ENCODE peak calls at places on chromosomes 13 and 19, in five cellular contexts. Z, J, Q, H and L are unnamed samples.

GRCh38 chr19:55254625-55254977 is 4.2 kb downstream of the PPP6R1 start:
- DNase-seq in Z (no peak), J (peak; percentile 31), Q (no peak), H (no peak), L (no peak)

GRCh38 chr13:39956036-39956435 is 300.6 kb downstream of the COG6 start:
- DNase-seq in Z (no peak), J (peak; percentile 33), Q (no peak), H (no peak), L (peak; percentile 28)

GRCh38 chr19:18173572-18174294 is at the start of gene IFI30:
- DNase-seq in Z (peak; percentile 88), J (peak; percentile 90), Q (no peak), H (no peak), L (peak; percentile 89)

GRCh38 chr19:13173129-13173737 is 23.0 kb downstream of the IER2 start:
- DNase-seq in Z (no peak), J (no peak), Q (no peak), H (no peak), L (no peak)

GRCh38 chr19:5355076-5355475 is 14.5 kb upstream of the PTPRS start:
- DNase-seq in Z (no peak), J (no peak), Q (no peak), H (no peak), L (no peak)

GRCh38 chr19:41705393-41706174 is 2.8 kb upstream of the CEACAM5 start:
- DNase-seq in Z (peak; percentile 55), J (peak; percentile 13), Q (peak; percentile 4), H (no peak), L (peak; percentile 40)

GRCh38 chr13:45047394-45048328 is 58.3 kb downstream of the GPALPP1 start:
- DNase-seq in Z (peak; percentile 84), J (peak; percentile 77), Q (peak; percentile 75), H (peak; percentile 86), L (peak; percentile 82)

GRCh38 chr13:65417953-65418352 is 1812.2 kb downstream of the PCDH9 start:
- DNase-seq in Z (no peak), J (no peak), Q (peak; percentile 0), H (no peak), L (no peak)

GRCh38 chr19:11496391-11497163 is 9.1 kb downstream of the ZNF653 start:
- DNase-seq in Z (peak; percentile 76), J (peak; percentile 77), Q (peak; percentile 73), H (peak; percentile 81), L (peak; percentile 77)

GRCh38 chr13:110850840-110851239 is 64.0 kb downstream of the ANKRD10 start:
- DNase-seq in Z (no peak), J (no peak), Q (no peak), H (no peak), L (no peak)

GRCh38 chr13:27379694-27380596 is 44.5 kb upstream of the GTF3A start:
- DNase-seq in Z (peak; percentile 88), J (peak; percentile 55), Q (peak; percentile 18), H (peak; percentile 59), L (peak; percentile 63)

GRCh38 chr13:28455580-28456194 is 39.2 kb downstream of the FLT1 start:
- DNase-seq in Z (no peak), J (no peak), Q (no peak), H (peak; percentile 23), L (no peak)

GRCh38 chr13:65342938-65343337 is 1887.2 kb downstream of the PCDH9 start:
- DNase-seq in Z (no peak), J (no peak), Q (peak; percentile 7), H (no peak), L (no peak)

GRCh38 chr19:10112037-10112751 is 701 bp downstream of the P2RY11 start:
- DNase-seq in Z (peak; percentile 14), J (no peak), Q (no peak), H (peak; percentile 37), L (no peak)

GRCh38 chr19:18224525-18225354 is 1.5 kb downstream of the PDE4C start:
- DNase-seq in Z (peak; percentile 98), J (peak; percentile 93), Q (peak; percentile 97), H (peak; percentile 98), L (peak; percentile 97)

GRCh38 chr13:111183959-111184684 is 69.0 kb downstream of the ARHGEF7 start:
- DNase-seq in Z (no peak), J (peak; percentile 53), Q (peak; percentile 20), H (no peak), L (no peak)

GRCh38 chr19:58568731-58569130 is 4.4 kb downstream of the MZF1 start:
- DNase-seq in Z (peak; percentile 4), J (no peak), Q (no peak), H (no peak), L (no peak)

GRCh38 chr19:19106061-19106551 is 32.2 kb downstream of the TMEM161A start:
- DNase-seq in Z (no peak), J (no peak), Q (no peak), H (no peak), L (no peak)

GRCh38 chr19:35248310-35249145 is at the start of gene LSR:
- DNase-seq in Z (peak; percentile 94), J (peak; percentile 99), Q (no peak), H (no peak), L (peak; percentile 97)

GRCh38 chr19:16160943-16161560 is 12.3 kb downstream of the CIB3 start:
- DNase-seq in Z (peak; percentile 47), J (no peak), Q (peak; percentile 82), H (peak; percentile 30), L (no peak)

GRCh38 chr13:101706651-101707050 is 254.2 kb downstream of the ITGBL1 start:
- DNase-seq in Z (peak; percentile 8), J (no peak), Q (peak; percentile 80), H (peak; percentile 99), L (no peak)

GRCh38 chr13:40564342-40564997 is 102.0 kb downstream of the FOXO1 start:
- DNase-seq in Z (no peak), J (peak; percentile 49), Q (no peak), H (no peak), L (peak; percentile 46)

GRCh38 chr13:103663996-103664395 is 597.8 kb upstream of the SLC10A2 start:
- DNase-seq in Z (no peak), J (no peak), Q (no peak), H (no peak), L (no peak)

GRCh38 chr13:114068723-114069322 is 63.6 kb downstream of the RASA3 start:
- DNase-seq in Z (peak; percentile 14), J (no peak), Q (peak; percentile 64), H (peak; percentile 90), L (no peak)

GRCh38 chr19:10919352-10920287 is 8.8 kb downstream of the YIPF2 start:
- DNase-seq in Z (no peak), J (no peak), Q (no peak), H (no peak), L (no peak)

GRCh38 chr13:23621316-23621645 is 51.1 kb downstream of the TNFRSF19 start:
- DNase-seq in Z (no peak), J (no peak), Q (peak; percentile 95), H (peak; percentile 80), L (no peak)

GRCh38 chr13:99033814-99034213 is 56.0 kb upstream of the DOCK9 start:
- DNase-seq in Z (no peak), J (peak; percentile 37), Q (no peak), H (peak; percentile 36), L (no peak)

GRCh38 chr13:112606125-112607001 is 18.4 kb upstream of the TUBGCP3 start:
- DNase-seq in Z (peak; percentile 95), J (peak; percentile 74), Q (peak; percentile 80), H (peak; percentile 83), L (peak; percentile 95)

GRCh38 chr19:58581227-58582141 is 8.3 kb upstream of the MZF1 start:
- DNase-seq in Z (peak; percentile 84), J (peak; percentile 34), Q (peak; percentile 70), H (peak; percentile 92), L (peak; percentile 90)

DNA sequence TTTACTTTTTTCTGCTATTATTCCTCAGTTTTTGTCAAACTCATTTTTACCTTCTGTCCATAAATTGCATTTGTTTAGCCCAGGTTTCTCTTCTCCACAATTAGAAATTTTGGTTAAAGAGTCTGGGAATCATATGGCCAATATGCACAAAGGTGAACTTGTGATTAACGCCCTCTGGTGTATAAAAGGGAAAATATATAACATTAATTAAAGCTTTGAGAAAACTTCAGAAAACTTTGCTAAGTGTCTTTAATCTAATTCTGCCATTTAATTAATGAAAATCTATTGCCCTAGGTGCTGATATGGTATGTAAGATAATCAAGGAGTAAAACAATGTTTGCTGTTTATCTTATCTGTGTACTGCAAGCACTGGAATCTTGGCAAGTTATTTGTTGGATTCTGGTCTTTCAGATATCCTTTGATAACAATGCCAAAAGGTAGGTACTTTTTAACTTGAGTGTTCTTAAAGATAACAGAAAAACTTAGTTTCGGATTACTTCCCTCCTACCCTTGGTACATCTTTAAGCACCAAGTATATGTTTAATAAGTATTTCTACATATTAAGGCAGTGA is 402.6 kb downstream of the SUCLA2 start:
- DNase-seq in Z (no peak), J (peak; percentile 11), Q (peak; percentile 12), H (peak; percentile 24), L (no peak)
- TF ChIP-seq CTCF in Z (peak; percentile 15), J (peak; percentile 77), Q (peak; percentile 23), H (peak; percentile 55), L (peak; percentile 22)

DNA sequence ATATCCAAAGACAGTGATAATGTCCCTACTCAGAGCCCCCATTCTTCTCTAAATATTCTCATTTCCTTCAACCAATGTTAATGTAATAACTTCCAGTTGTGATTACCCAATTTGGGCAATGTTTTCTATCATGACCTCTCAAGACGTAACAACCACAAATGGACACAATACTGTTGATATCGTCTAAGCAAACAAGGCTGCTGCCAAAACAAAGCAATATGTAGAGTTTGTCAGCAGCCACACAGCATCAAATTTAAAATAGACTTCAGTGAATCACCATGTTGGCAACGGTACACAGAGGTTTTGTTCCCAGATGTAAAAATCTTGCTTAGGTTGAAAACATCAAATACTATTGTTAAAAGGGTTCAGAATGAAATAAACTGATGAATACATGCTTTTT is 205.1 kb downstream of the DACH1 start:
- DNase-seq in Z (no peak), J (no peak), Q (peak; percentile 86), H (peak; percentile 0), L (no peak)
- TF ChIP-seq CTCF in Z (no peak), J (no peak), Q (no peak), H (no peak), L (no peak)

GRCh38 chr19:32067686-32068085 is 277.7 kb upstream of the ZNF507 start:
- DNase-seq in Z (no peak), J (no peak), Q (no peak), H (no peak), L (no peak)
- TF ChIP-seq CTCF in Z (no peak), J (no peak), Q (no peak), H (no peak), L (no peak)

GRCh38 chr19:14343286-14343685 is 38.0 kb upstream of the ADGRE5 start:
- DNase-seq in Z (no peak), J (no peak), Q (no peak), H (no peak), L (no peak)

GRCh38 chr19:14345364-14345763 is 35.9 kb upstream of the ADGRE5 start:
- DNase-seq in Z (no peak), J (no peak), Q (no peak), H (no peak), L (no peak)

GRCh38 chr19:14349426-14349825 is 31.8 kb upstream of the ADGRE5 start:
- DNase-seq in Z (no peak), J (no peak), Q (no peak), H (no peak), L (no peak)

GRCh38 chr19:14347999-14348889 is 33.0 kb upstream of the ADGRE5 start:
- DNase-seq in Z (peak; percentile 77), J (peak; percentile 71), Q (peak; percentile 25), H (peak; percentile 25), L (peak; percentile 89)

DNA sequence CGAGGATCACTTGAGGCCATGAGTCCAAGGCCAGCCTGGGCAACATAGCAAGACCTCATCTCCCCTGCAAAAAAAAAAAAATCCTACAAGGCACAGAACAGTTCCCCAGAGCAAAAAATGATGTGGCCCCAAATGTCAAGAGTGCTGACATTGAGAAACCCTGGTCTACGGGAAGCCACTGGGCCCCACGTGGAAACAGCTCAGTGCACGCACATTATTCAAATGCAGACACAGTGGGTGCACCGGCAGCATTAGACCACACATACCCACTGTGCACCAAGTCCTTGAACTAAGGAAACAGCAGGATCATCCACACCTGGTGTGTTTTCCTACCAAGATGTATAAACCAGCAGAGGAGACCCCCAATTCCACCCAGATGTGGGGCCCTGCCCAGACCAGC is 35.0 kb upstream of the ADGRE5 start:
- DNase-seq in Z (no peak), J (no peak), Q (no peak), H (no peak), L (no peak)
- TF ChIP-seq CTCF in Z (no peak), J (no peak), Q (no peak), H (no peak), L (no peak)